ENCODE peak calls at places on chromosomes 6 and 20, in four cellular contexts. J, P, R and O are unnamed samples.

GRCh38 chr6:40355532-40355931 is 231.6 kb downstream of the LRFN2 start:
- DNase-seq in J (no peak), P (no peak), R (no peak), O (no peak)

GRCh38 chr6:19024737-19025136 is 637.6 kb downstream of the RNF144B start:
- DNase-seq in J (no peak), P (no peak), R (no peak), O (peak)

GRCh38 chr20:61930776-61931475 is 134.8 kb downstream of the TAF4 start:
- DNase-seq in J (no peak), P (no peak), R (no peak), O (no peak)

GRCh38 chr20:44123874-44124535 is 63.0 kb downstream of the JPH2 start:
- DNase-seq in J (no peak), P (no peak), R (no peak), O (no peak)

GRCh38 chr20:41551011-41551705 is 67.0 kb downstream of the CHD6 start:
- DNase-seq in J (no peak), P (no peak), R (no peak), O (no peak)

GRCh38 chr6:147506704-147507114 is 1.8 kb upstream of the SAMD5 start:
- DNase-seq in J (no peak), P (peak), R (no peak), O (peak)

GRCh38 chr20:59824711-59825562 is 108.5 kb downstream of the SYCP2 start:
- DNase-seq in J (no peak), P (no peak), R (no peak), O (no peak)

GRCh38 chr6:84581494-84582259 is 182.7 kb downstream of the TBX18 start:
- DNase-seq in J (no peak), P (no peak), R (no peak), O (peak)

GRCh38 chr6:95431637-95432228 is 145.6 kb upstream of the MANEA start:
- DNase-seq in J (no peak), P (peak), R (peak), O (peak)

GRCh38 chr6:39849764-39850163 is 57.6 kb downstream of the DAAM2 start:
- DNase-seq in J (no peak), P (no peak), R (no peak), O (no peak)

GRCh38 chr6:70651326-70651905 is 16.3 kb upstream of the SMAP1 start:
- DNase-seq in J (peak), P (no peak), R (peak), O (no peak)

GRCh38 chr20:57632286-57632685 is 12.1 kb upstream of the ZBP1 start:
- DNase-seq in J (no peak), P (no peak), R (no peak), O (no peak)

GRCh38 chr6:43292763-43293318 is 5.2 kb upstream of the SLC22A7 start:
- DNase-seq in J (no peak), P (no peak), R (no peak), O (no peak)

GRCh38 chr6:137269803-137270202 is 50.6 kb upstream of the IFNGR1 start:
- DNase-seq in J (no peak), P (no peak), R (no peak), O (no peak)

GRCh38 chr6:57305754-57306153 is 11.7 kb upstream of the PRIM2 start:
- DNase-seq in J (no peak), P (no peak), R (no peak), O (no peak)

GRCh38 chr6:1057490-1058135 is 254.3 kb upstream of the FOXQ1 start:
- DNase-seq in J (no peak), P (no peak), R (no peak), O (no peak)

GRCh38 chr20:59441306-59441705 is 140.9 kb downstream of the EDN3 start:
- DNase-seq in J (no peak), P (no peak), R (no peak), O (no peak)

GRCh38 chr6:25136879-25137278 is 142.3 kb upstream of the CARMIL1 start:
- DNase-seq in J (no peak), P (no peak), R (no peak), O (no peak)

GRCh38 chr20:33783818-33784217 is 27.3 kb upstream of the CHMP4B start:
- DNase-seq in J (no peak), P (no peak), R (no peak), O (no peak)

GRCh38 chr20:56247954-56248782 is at the start of gene MC3R:
- DNase-seq in J (no peak), P (no peak), R (no peak), O (peak)

GRCh38 chr6:140494321-140495085 is 1120.1 kb upstream of the CITED2 start:
- DNase-seq in J (no peak), P (no peak), R (no peak), O (no peak)

GRCh38 chr6:163637524-163637923 is 223.0 kb downstream of the QKI start:
- DNase-seq in J (no peak), P (no peak), R (no peak), O (no peak)

GRCh38 chr6:131761061-131761761 is 46.6 kb upstream of the ENPP1 start:
- DNase-seq in J (no peak), P (no peak), R (no peak), O (no peak)

GRCh38 chr20:38162878-38163875 is 1.9 kb downstream of the TGM2 start:
- DNase-seq in J (no peak), P (no peak), R (no peak), O (no peak)

GRCh38 chr6:63121166-63121565 is 90.1 kb upstream of the FKBP1C start:
- DNase-seq in J (no peak), P (no peak), R (no peak), O (peak)

GRCh38 chr6:45685076-45685475 is 307.3 kb upstream of the SUPT3H start:
- DNase-seq in J (no peak), P (no peak), R (no peak), O (no peak)

GRCh38 chr6:34132486-34133185 is 13.3 kb downstream of the GRM4 start:
- DNase-seq in J (no peak), P (no peak), R (peak), O (peak)

GRCh38 chr6:43077981-43078411 is 1.9 kb downstream of the PTK7 start:
- DNase-seq in J (no peak), P (no peak), R (no peak), O (no peak)